ENCODE peak calls at places on chromosomes 3 and 15, in seven cellular contexts. Y is NCI-H1436, Q is kidney epithelial cell, T is astrocyte, B is midbrain, L is GOT3, D is MM.1S. G is an unnamed sample.

GRCh38 chr3:49998326-49998725 is 58.4 kb downstream of the RBM6 start:
- DNase-seq in B (no peak), D (no peak), T (peak), L (no peak), Y (no peak), Q (peak), G (no peak)

GRCh38 chr15:60893886-60894285 is 335.2 kb downstream of the RORA start:
- DNase-seq in D (no peak), B (no peak), T (no peak), L (no peak), Y (no peak), Q (no peak), G (no peak)

GRCh38 chr3:180280601-180281000 is 243.9 kb upstream of the PEX5L start:
- DNase-seq in L (no peak), B (no peak), D (no peak), Y (no peak), T (peak), Q (no peak), G (no peak)

GRCh38 chr15:99369250-99369649 is 118.0 kb downstream of the LRRC28 start:
- DNase-seq in Q (no peak), Y (no peak), D (no peak), L (no peak), T (no peak), B (no peak), G (no peak)

GRCh38 chr3:144523396-144523795 is 551.8 kb downstream of the DIPK2A start:
- DNase-seq in Q (no peak), Y (no peak), T (no peak), D (no peak), B (no peak), L (no peak), G (no peak)

GRCh38 chr3:27034255-27034654 is 334.9 kb downstream of the NEK10 start:
- DNase-seq in T (no peak), Q (no peak), B (peak), D (no peak), L (no peak), Y (no peak), G (no peak)

GRCh38 chr15:68537097-68537496 is 41.7 kb upstream of the CORO2B start:
- DNase-seq in L (no peak), B (no peak), Q (no peak), T (no peak), D (no peak), Y (no peak), G (no peak)

GRCh38 chr3:11606090-11606784 is 37.5 kb downstream of the VGLL4 start:
- DNase-seq in Q (no peak), B (no peak), D (no peak), T (no peak), L (no peak), Y (no peak), G (peak)

GRCh38 chr15:100623301-100623700 is 20.9 kb downstream of the ASB7 start:
- DNase-seq in D (no peak), B (no peak), Q (no peak), T (peak), Y (no peak), L (no peak), G (no peak)

GRCh38 chr15:89559865-89560264 is 15.4 kb upstream of the TICRR start:
- DNase-seq in D (no peak), T (no peak), B (no peak), Y (no peak), L (no peak), Q (no peak), G (no peak)

GRCh38 chr15:90710436-90710835 is 6.7 kb upstream of the BLM start:
- DNase-seq in D (no peak), Y (no peak), B (no peak), L (no peak), T (no peak), Q (no peak), G (no peak)